ENCODE peak calls at places on chromosomes 3 and 15, in nine cellular contexts. N is mesendoderm; K is BJ; L is Peyer's patch; S is H7; C is keratinocyte; V is CD8-positive, alpha-beta memory T cell; B is fibroblast of lung; R is SK-N-SH. Y is an unnamed sample. For H3K27me3, the result is how much of the 10 kb centered on the place peaks cover.

GRCh38 chr3:128987297-128987696 is 6.6 kb downstream of the CFAP92 start:
- DNase-seq in R (peak), S (no peak), L (peak), C (no peak), B (no peak), V (no peak), N (no peak), K (no peak), Y (no peak)

GRCh38 chr3:31235062-31235704 is 297.5 kb upstream of the STT3B start:
- DNase-seq in L (no peak), S (no peak), B (peak), V (no peak), N (no peak), K (no peak), C (no peak), R (peak), Y (no peak)

GRCh38 chr3:1252061-1252430 is 159.2 kb downstream of the CNTN6 start:
- DNase-seq in N (no peak), C (no peak), S (no peak), K (no peak), L (no peak), R (no peak), B (no peak), V (no peak), Y (no peak)

GRCh38 chr3:69082805-69083204 is 1.9 kb upstream of the ARL6IP5 start:
- DNase-seq in N (no peak), L (no peak), R (no peak), K (no peak), C (no peak), V (peak), S (no peak), B (peak), Y (peak)

GRCh38 chr3:15794303-15794771 is 3.4 kb downstream of the ANKRD28 start:
- DNase-seq in S (no peak), N (no peak), B (peak), C (no peak), R (no peak), V (no peak), K (no peak), L (no peak), Y (peak)

GRCh38 chr3:134904796-134905646 is 110.0 kb downstream of the EPHB1 start:
- DNase-seq in L (no peak), K (no peak), S (peak), V (no peak), B (no peak), R (no peak), N (no peak), C (no peak), Y (no peak)

GRCh38 chr3:153245661-153246060 is 83.6 kb downstream of the RAP2B start:
- DNase-seq in K (no peak), R (no peak), C (no peak), B (no peak), V (no peak), S (no peak), L (no peak), N (no peak), Y (no peak)

GRCh38 chr15:34708422-34708821 is 46.4 kb downstream of the GJD2 start:
- DNase-seq in C (peak), B (peak), N (peak), V (no peak), S (peak), R (peak), L (no peak), K (no peak), Y (no peak)

GRCh38 chr15:101269479-101270223 is 7.6 kb downstream of the SELENOS start:
- DNase-seq in L (no peak), V (no peak), C (no peak), K (no peak), N (peak), B (no peak), S (peak), R (no peak), Y (no peak)

GRCh38 chr3:65883614-65884013 is 155.1 kb downstream of the MAGI1 start:
- DNase-seq in L (no peak), S (no peak), B (peak), K (no peak), N (no peak), C (no peak), V (no peak), R (peak), Y (no peak)

GRCh38 chr3:25226747-25227146 is 201.3 kb upstream of the RARB start:
- DNase-seq in L (no peak), N (no peak), R (no peak), K (no peak), C (no peak), B (no peak), S (no peak), V (no peak), Y (no peak)

GRCh38 chr15:74304459-74304858 is 63.0 kb downstream of the CYP11A1 start:
- DNase-seq in S (no peak), K (no peak), V (no peak), R (peak), C (no peak), B (no peak), L (no peak), N (no peak), Y (no peak)
- H3K27me3 ChIP-seq in S (under half), K (under half), V (under half), R (under half), C (half or more), B (half or more), L (under half), N (under half), Y (under half)

GRCh38 chr3:142726017-142726416 is 2.2 kb downstream of the TRPC1 start:
- DNase-seq in S (no peak), N (no peak), L (no peak), C (no peak), V (no peak), B (peak), K (no peak), R (no peak), Y (no peak)
- H3K4me3 ChIP-seq in S (no peak), N (no peak), L (no peak), C (no peak), V (no peak), B (no peak), K (no peak), R (no peak), Y (no peak)

DNA sequence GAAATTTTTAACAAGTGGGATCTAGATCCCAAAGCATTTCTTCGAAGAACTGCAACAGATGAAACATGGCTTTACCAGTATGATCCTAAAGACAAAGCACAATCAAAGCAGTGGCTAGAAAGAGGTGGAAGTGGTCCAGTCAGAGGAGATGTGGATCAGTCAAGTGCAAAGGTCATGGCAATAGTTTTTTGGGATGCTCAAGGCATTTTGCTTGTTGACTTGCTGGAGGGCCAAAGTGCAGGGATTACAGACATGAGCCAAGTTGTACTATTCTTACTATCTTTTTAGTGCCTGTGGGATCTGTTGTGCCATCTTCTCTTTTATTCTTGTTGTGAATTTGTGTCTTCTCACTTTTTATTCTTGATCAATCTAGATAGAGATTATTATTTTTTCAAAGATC is 82.0 kb downstream of the REC114 start:
- DNase-seq in V (no peak), B (no peak), R (no peak), N (no peak), C (no peak), S (no peak), L (no peak), K (no peak), Y (no peak)
- H3K27me3 ChIP-seq in V (under half), B (under half), R (under half), N (under half), C (under half), S (under half), L (under half), K (under half), Y (under half)

GRCh38 chr15:82843561-82843960 is 34.1 kb downstream of the WHAMM start:
- DNase-seq in V (no peak), L (no peak), S (no peak), C (no peak), K (no peak), B (no peak), R (no peak), N (no peak), Y (no peak)
- H3K4me3 ChIP-seq in V (no peak), L (no peak), S (no peak), C (no peak), K (no peak), B (no peak), R (no peak), N (no peak), Y (no peak)

Y was measured in CD4-positive, alpha-beta memory T cell.